ENCODE peak calls at places on chromosome 6, in six cellular contexts. One of them, this sample, is unnamed.

GRCh38 chr6:82767037-82767436 is 298.6 kb downstream of the UBE3D start:
- DNase-seq in colonic mucosa: no peak
- DNase-seq in stomach: no peak
- DNase-seq in fibroblast of lung: no peak
- DNase-seq in epithelial cell of esophagus: peak
- DNase-seq in mesendoderm: no peak
- DNase-seq in this sample: no peak

GRCh38 chr6:139448094-139448649 is 73.7 kb upstream of the CITED2 start:
- DNase-seq in mesendoderm: peak
- DNase-seq in epithelial cell of esophagus: peak
- DNase-seq in stomach: no peak
- DNase-seq in colonic mucosa: no peak
- DNase-seq in fibroblast of lung: peak
- DNase-seq in this sample: no peak

GRCh38 chr6:81792826-81793225 is 40.3 kb upstream of the TENT5A start:
- DNase-seq in mesendoderm: no peak
- DNase-seq in colonic mucosa: no peak
- DNase-seq in fibroblast of lung: peak
- DNase-seq in epithelial cell of esophagus: no peak
- DNase-seq in stomach: no peak
- DNase-seq in this sample: no peak

GRCh38 chr6:131673184-131673583 is 28.0 kb downstream of the OR2A4 start:
- DNase-seq in epithelial cell of esophagus: no peak
- DNase-seq in colonic mucosa: no peak
- DNase-seq in mesendoderm: no peak
- DNase-seq in stomach: no peak
- DNase-seq in fibroblast of lung: no peak
- DNase-seq in this sample: no peak

GRCh38 chr6:96066376-96066775 is 50.6 kb downstream of the FUT9 start:
- DNase-seq in colonic mucosa: no peak
- DNase-seq in stomach: no peak
- DNase-seq in mesendoderm: no peak
- DNase-seq in epithelial cell of esophagus: no peak
- DNase-seq in fibroblast of lung: no peak
- DNase-seq in this sample: no peak

GRCh38 chr6:100255701-100256100 is 209.0 kb downstream of the SIM1 start:
- DNase-seq in fibroblast of lung: no peak
- DNase-seq in stomach: no peak
- DNase-seq in epithelial cell of esophagus: peak
- DNase-seq in mesendoderm: no peak
- DNase-seq in colonic mucosa: no peak
- DNase-seq in this sample: no peak

GRCh38 chr6:104943781-104944180 is 13.1 kb upstream of the LIN28B start:
- DNase-seq in colonic mucosa: no peak
- DNase-seq in fibroblast of lung: peak
- DNase-seq in mesendoderm: no peak
- DNase-seq in stomach: no peak
- DNase-seq in epithelial cell of esophagus: peak
- DNase-seq in this sample: no peak

GRCh38 chr6:74932214-74932923 is 273.5 kb downstream of the COL12A1 start:
- DNase-seq in mesendoderm: peak
- DNase-seq in fibroblast of lung: no peak
- DNase-seq in stomach: no peak
- DNase-seq in epithelial cell of esophagus: peak
- DNase-seq in colonic mucosa: no peak
- DNase-seq in this sample: no peak

GRCh38 chr6:5036309-5036708 is 32.5 kb upstream of the RPP40 start:
- DNase-seq in mesendoderm: peak
- DNase-seq in colonic mucosa: peak
- DNase-seq in stomach: no peak
- DNase-seq in fibroblast of lung: peak
- DNase-seq in epithelial cell of esophagus: peak
- DNase-seq in this sample: no peak

GRCh38 chr6:81985191-81985590 is 232.7 kb upstream of the TENT5A start:
- DNase-seq in colonic mucosa: no peak
- DNase-seq in mesendoderm: no peak
- DNase-seq in epithelial cell of esophagus: no peak
- DNase-seq in fibroblast of lung: no peak
- DNase-seq in stomach: no peak
- DNase-seq in this sample: no peak

GRCh38 chr6:44416103-44416502 is 28.6 kb downstream of the CDC5L start:
- DNase-seq in fibroblast of lung: peak
- DNase-seq in stomach: peak
- DNase-seq in mesendoderm: no peak
- DNase-seq in colonic mucosa: no peak
- DNase-seq in epithelial cell of esophagus: peak
- DNase-seq in this sample: no peak

GRCh38 chr6:28981833-28982475 is 23.2 kb downstream of the ZNF311 start:
- DNase-seq in fibroblast of lung: peak
- DNase-seq in mesendoderm: peak
- DNase-seq in epithelial cell of esophagus: peak
- DNase-seq in colonic mucosa: peak
- DNase-seq in stomach: peak
- DNase-seq in this sample: no peak

GRCh38 chr6:149933036-149933435 is 8.8 kb upstream of the ULBP2 start:
- DNase-seq in mesendoderm: no peak
- DNase-seq in fibroblast of lung: no peak
- DNase-seq in epithelial cell of esophagus: no peak
- DNase-seq in colonic mucosa: no peak
- DNase-seq in stomach: no peak
- DNase-seq in this sample: no peak
- H3K4me3 ChIP-seq in mesendoderm: no peak
- H3K4me3 ChIP-seq in fibroblast of lung: no peak
- H3K4me3 ChIP-seq in epithelial cell of esophagus: no peak
- H3K4me3 ChIP-seq in colonic mucosa: no peak
- H3K4me3 ChIP-seq in stomach: no peak
- H3K4me3 ChIP-seq in this sample: no peak

GRCh38 chr6:42708096-42708495 is 14.3 kb downstream of the PRPH2 start:
- DNase-seq in stomach: no peak
- DNase-seq in colonic mucosa: no peak
- DNase-seq in fibroblast of lung: no peak
- DNase-seq in epithelial cell of esophagus: no peak
- DNase-seq in mesendoderm: no peak
- DNase-seq in this sample: no peak

GRCh38 chr6:42711930-42712329 is 10.5 kb downstream of the PRPH2 start:
- DNase-seq in mesendoderm: no peak
- DNase-seq in epithelial cell of esophagus: no peak
- DNase-seq in colonic mucosa: no peak
- DNase-seq in stomach: no peak
- DNase-seq in fibroblast of lung: no peak
- DNase-seq in this sample: no peak

GRCh38 chr6:42710316-42710715 is 12.1 kb downstream of the PRPH2 start:
- DNase-seq in epithelial cell of esophagus: no peak
- DNase-seq in mesendoderm: peak
- DNase-seq in stomach: no peak
- DNase-seq in colonic mucosa: no peak
- DNase-seq in fibroblast of lung: peak
- DNase-seq in this sample: no peak

GRCh38 chr6:42707595-42707994 is 14.8 kb downstream of the PRPH2 start:
- DNase-seq in epithelial cell of esophagus: no peak
- DNase-seq in stomach: no peak
- DNase-seq in fibroblast of lung: no peak
- DNase-seq in mesendoderm: no peak
- DNase-seq in colonic mucosa: no peak
- DNase-seq in this sample: no peak

GRCh38 chr6:42709871-42710270 is 12.5 kb downstream of the PRPH2 start:
- DNase-seq in fibroblast of lung: no peak
- DNase-seq in epithelial cell of esophagus: no peak
- DNase-seq in colonic mucosa: no peak
- DNase-seq in mesendoderm: no peak
- DNase-seq in stomach: no peak
- DNase-seq in this sample: no peak
- H3K4me3 ChIP-seq in fibroblast of lung: no peak
- H3K4me3 ChIP-seq in epithelial cell of esophagus: no peak
- H3K4me3 ChIP-seq in colonic mucosa: no peak
- H3K4me3 ChIP-seq in mesendoderm: no peak
- H3K4me3 ChIP-seq in stomach: no peak
- H3K4me3 ChIP-seq in this sample: no peak

GRCh38 chr6:72624557-72625160 is 2.8 kb downstream of the KCNQ5 start:
- DNase-seq in colonic mucosa: no peak
- DNase-seq in mesendoderm: peak
- DNase-seq in epithelial cell of esophagus: peak
- DNase-seq in stomach: no peak
- DNase-seq in fibroblast of lung: no peak
- DNase-seq in this sample: no peak
- H3K4me3 ChIP-seq in colonic mucosa: no peak
- H3K4me3 ChIP-seq in mesendoderm: no peak
- H3K4me3 ChIP-seq in epithelial cell of esophagus: no peak
- H3K4me3 ChIP-seq in stomach: no peak
- H3K4me3 ChIP-seq in fibroblast of lung: no peak
- H3K4me3 ChIP-seq in this sample: no peak

GRCh38 chr6:45467853-45468252 is 90.1 kb upstream of the SUPT3H start:
- DNase-seq in stomach: no peak
- DNase-seq in mesendoderm: no peak
- DNase-seq in fibroblast of lung: no peak
- DNase-seq in colonic mucosa: no peak
- DNase-seq in epithelial cell of esophagus: no peak
- DNase-seq in this sample: no peak
- H3K4me3 ChIP-seq in stomach: no peak
- H3K4me3 ChIP-seq in mesendoderm: no peak
- H3K4me3 ChIP-seq in fibroblast of lung: no peak
- H3K4me3 ChIP-seq in colonic mucosa: no peak
- H3K4me3 ChIP-seq in epithelial cell of esophagus: no peak
- H3K4me3 ChIP-seq in this sample: no peak

GRCh38 chr6:168081858-168082546 is 3.0 kb upstream of the FRMD1 start:
- DNase-seq in stomach: no peak
- DNase-seq in fibroblast of lung: no peak
- DNase-seq in colonic mucosa: no peak
- DNase-seq in epithelial cell of esophagus: no peak
- DNase-seq in mesendoderm: no peak
- DNase-seq in this sample: no peak

GRCh38 chr6:168075787-168076202 is 3.2 kb downstream of the FRMD1 start:
- DNase-seq in colonic mucosa: no peak
- DNase-seq in stomach: no peak
- DNase-seq in mesendoderm: no peak
- DNase-seq in epithelial cell of esophagus: no peak
- DNase-seq in fibroblast of lung: no peak
- DNase-seq in this sample: no peak

GRCh38 chr6:168080397-168081077 is 1.5 kb upstream of the FRMD1 start:
- DNase-seq in stomach: no peak
- DNase-seq in fibroblast of lung: no peak
- DNase-seq in mesendoderm: no peak
- DNase-seq in epithelial cell of esophagus: no peak
- DNase-seq in colonic mucosa: no peak
- DNase-seq in this sample: no peak

GRCh38 chr6:168078199-168078942 is 641 bp downstream of the FRMD1 start:
- DNase-seq in epithelial cell of esophagus: no peak
- DNase-seq in mesendoderm: no peak
- DNase-seq in fibroblast of lung: no peak
- DNase-seq in colonic mucosa: no peak
- DNase-seq in stomach: no peak
- DNase-seq in this sample: no peak

DNA sequence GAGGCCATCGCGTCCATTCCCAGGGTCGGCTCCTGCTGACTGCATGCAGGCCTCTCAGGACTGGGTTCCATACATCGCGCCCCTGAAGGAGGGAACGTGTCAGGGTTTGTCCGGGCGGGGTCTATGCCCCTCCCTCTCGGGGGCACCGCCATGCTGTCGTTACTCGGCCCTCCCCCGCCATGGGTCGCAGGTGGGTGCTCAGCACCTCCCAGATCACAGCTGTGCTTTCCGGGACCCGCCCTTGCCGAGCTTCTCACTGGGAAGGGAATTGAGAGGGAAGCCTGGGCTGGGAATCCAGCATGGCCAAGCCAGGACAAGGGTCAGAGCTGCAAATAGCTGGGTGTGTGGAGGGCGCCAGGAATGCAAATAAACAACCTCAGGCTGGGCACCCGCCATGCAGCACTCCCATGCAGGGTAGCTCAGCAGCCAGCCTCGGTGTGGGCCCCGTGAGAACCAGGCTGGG is at the start of gene FRMD1:
- DNase-seq in mesendoderm: no peak
- DNase-seq in fibroblast of lung: no peak
- DNase-seq in colonic mucosa: peak
- DNase-seq in stomach: peak
- DNase-seq in epithelial cell of esophagus: no peak
- DNase-seq in this sample: no peak
- H3K4me3 ChIP-seq in mesendoderm: no peak
- H3K4me3 ChIP-seq in fibroblast of lung: no peak
- H3K4me3 ChIP-seq in colonic mucosa: peak
- H3K4me3 ChIP-seq in stomach: no peak
- H3K4me3 ChIP-seq in epithelial cell of esophagus: no peak
- H3K4me3 ChIP-seq in this sample: no peak

GRCh38 chr6:13352165-13352564 is 23.8 kb upstream of the TBC1D7 start:
- DNase-seq in mesendoderm: no peak
- DNase-seq in stomach: no peak
- DNase-seq in epithelial cell of esophagus: no peak
- DNase-seq in fibroblast of lung: no peak
- DNase-seq in colonic mucosa: no peak
- DNase-seq in this sample: no peak

GRCh38 chr6:13355969-13356368 is 27.6 kb upstream of the TBC1D7 start:
- DNase-seq in epithelial cell of esophagus: peak
- DNase-seq in mesendoderm: no peak
- DNase-seq in stomach: no peak
- DNase-seq in fibroblast of lung: peak
- DNase-seq in colonic mucosa: no peak
- DNase-seq in this sample: no peak

GRCh38 chr6:13357551-13358075 is 29.3 kb upstream of the TBC1D7 start:
- DNase-seq in stomach: no peak
- DNase-seq in colonic mucosa: no peak
- DNase-seq in fibroblast of lung: peak
- DNase-seq in mesendoderm: no peak
- DNase-seq in epithelial cell of esophagus: no peak
- DNase-seq in this sample: no peak

GRCh38 chr6:13354331-13355042 is 26.1 kb upstream of the TBC1D7 start:
- DNase-seq in mesendoderm: peak
- DNase-seq in colonic mucosa: no peak
- DNase-seq in fibroblast of lung: peak
- DNase-seq in stomach: no peak
- DNase-seq in epithelial cell of esophagus: peak
- DNase-seq in this sample: no peak

GRCh38 chr6:13355043-13355945 is 27.0 kb upstream of the TBC1D7 start:
- DNase-seq in epithelial cell of esophagus: peak
- DNase-seq in stomach: no peak
- DNase-seq in fibroblast of lung: peak
- DNase-seq in mesendoderm: peak
- DNase-seq in colonic mucosa: no peak
- DNase-seq in this sample: no peak
- H3K4me3 ChIP-seq in epithelial cell of esophagus: no peak
- H3K4me3 ChIP-seq in stomach: no peak
- H3K4me3 ChIP-seq in fibroblast of lung: no peak
- H3K4me3 ChIP-seq in mesendoderm: no peak
- H3K4me3 ChIP-seq in colonic mucosa: no peak
- H3K4me3 ChIP-seq in this sample: no peak

This sample was measured in esophagus squamous epithelium.